ENCODE peak calls at places on chromosomes 12 and 14, in four cellular contexts. O, M, W and F are unnamed samples.

GRCh38 chr14:53683229-53683628 is 273.4 kb downstream of the BMP4 start:
- DNase-seq in O (no peak), M (no peak), W (no peak), F (no peak)

GRCh38 chr12:79818856-79819255 is 116.0 kb downstream of the PPP1R12A start:
- DNase-seq in O (peak), M (no peak), W (no peak), F (no peak)

GRCh38 chr12:80178846-80179245 is 79.5 kb downstream of the OTOGL start:
- DNase-seq in O (no peak), M (no peak), W (no peak), F (no peak)

GRCh38 chr14:63508033-63508432 is 35.1 kb downstream of the PPP2R5E start:
- DNase-seq in O (no peak), M (no peak), W (no peak), F (no peak)

GRCh38 chr12:68109444-68110217 is 49.9 kb downstream of the IFNG start:
- DNase-seq in O (no peak), M (no peak), W (no peak), F (no peak)

GRCh38 chr12:54126696-54127537 is 61.9 kb downstream of the SMUG1 start:
- DNase-seq in O (no peak), M (no peak), W (no peak), F (no peak)

GRCh38 chr12:120649442-120650248 is 9.2 kb downstream of the CABP1 start:
- DNase-seq in O (no peak), M (no peak), W (no peak), F (peak)

GRCh38 chr14:87133073-87133815 is 859.7 kb downstream of the GALC start:
- DNase-seq in O (peak), M (no peak), W (no peak), F (no peak)

GRCh38 chr14:98944989-98945388 is 327.0 kb downstream of the BCL11B start:
- DNase-seq in O (no peak), M (no peak), W (no peak), F (no peak)

GRCh38 chr12:53989227-53990113 is 4.5 kb downstream of the HOXC10 start:
- DNase-seq in O (peak), M (no peak), W (no peak), F (no peak)

GRCh38 chr14:77151918-77152588 is 10.5 kb upstream of the ZDHHC22 start:
- DNase-seq in O (peak), M (no peak), W (no peak), F (no peak)

GRCh38 chr12:45334396-45334795 is 118.5 kb downstream of the ANO6 start:
- DNase-seq in O (peak), M (no peak), W (no peak), F (no peak)

GRCh38 chr12:46217686-46218508 is 50.9 kb downstream of the SLC38A1 start:
- DNase-seq in O (no peak), M (no peak), W (no peak), F (no peak)

GRCh38 chr14:102344485-102344884 is 18.2 kb downstream of the CINP start:
- DNase-seq in O (peak), M (no peak), W (peak), F (peak)

GRCh38 chr12:22541496-22541895 is 2.8 kb downstream of the C2CD5 start:
- DNase-seq in O (no peak), M (no peak), W (no peak), F (no peak)

GRCh38 chr12:13941258-13942249 is 39.8 kb downstream of the GRIN2B start:
- DNase-seq in O (peak), M (no peak), W (no peak), F (no peak)

GRCh38 chr12:29200586-29200985 is 51.5 kb downstream of the FAR2 start:
- DNase-seq in O (no peak), M (no peak), W (no peak), F (no peak)

GRCh38 chr12:94112116-94112515 is 36.3 kb upstream of the PLXNC1 start:
- DNase-seq in O (no peak), M (no peak), W (no peak), F (no peak)